ENCODE peak calls at places on chromosomes 6 and 20, in eight cellular contexts. One of them, this sample, is unnamed.

GRCh38 chr6:43790031-43790430 is 20.0 kb downstream of the VEGFA start:
- DNase-seq in left ventricle myocardium inferior: peak; percentile 64
- DNase-seq in heart right ventricle: peak; percentile 49
- DNase-seq in foreskin fibroblast: no peak
- DNase-seq in AG04450: no peak
- DNase-seq in vagina: no peak
- DNase-seq in cardiac fibroblast: peak; percentile 85
- DNase-seq in thoracic aorta: no peak
- DNase-seq in this sample: no peak

GRCh38 chr6:43770417-43771209 is 602 bp downstream of the VEGFA start:
- DNase-seq in heart right ventricle: peak; percentile 82
- DNase-seq in foreskin fibroblast: peak; percentile 75
- DNase-seq in AG04450: no peak
- DNase-seq in vagina: no peak
- DNase-seq in cardiac fibroblast: peak; percentile 71
- DNase-seq in thoracic aorta: no peak
- DNase-seq in left ventricle myocardium inferior: peak; percentile 84
- DNase-seq in this sample: no peak

GRCh38 chr6:114346451-114346850 is 3.6 kb upstream of the HS3ST5 start:
- DNase-seq in AG04450: no peak
- DNase-seq in vagina: no peak
- DNase-seq in heart right ventricle: no peak
- DNase-seq in left ventricle myocardium inferior: no peak
- DNase-seq in foreskin fibroblast: no peak
- DNase-seq in cardiac fibroblast: no peak
- DNase-seq in thoracic aorta: no peak
- DNase-seq in this sample: no peak

GRCh38 chr6:52416629-52417151 is 3.5 kb upstream of the EFHC1 start:
- DNase-seq in left ventricle myocardium inferior: no peak
- DNase-seq in AG04450: no peak
- DNase-seq in foreskin fibroblast: peak; percentile 51
- DNase-seq in thoracic aorta: no peak
- DNase-seq in vagina: no peak
- DNase-seq in cardiac fibroblast: peak; percentile 73
- DNase-seq in heart right ventricle: no peak
- DNase-seq in this sample: peak; percentile 60

GRCh38 chr20:34473262-34473883 is 42.8 kb upstream of the DYNLRB1 start:
- DNase-seq in left ventricle myocardium inferior: peak; percentile 38
- DNase-seq in heart right ventricle: peak; percentile 26
- DNase-seq in AG04450: no peak
- DNase-seq in foreskin fibroblast: peak; percentile 55
- DNase-seq in thoracic aorta: no peak
- DNase-seq in vagina: no peak
- DNase-seq in cardiac fibroblast: peak; percentile 60
- DNase-seq in this sample: no peak

GRCh38 chr6:134634952-134635351 is 314.9 kb downstream of the ALDH8A1 start:
- DNase-seq in heart right ventricle: no peak
- DNase-seq in cardiac fibroblast: no peak
- DNase-seq in AG04450: no peak
- DNase-seq in thoracic aorta: no peak
- DNase-seq in vagina: no peak
- DNase-seq in foreskin fibroblast: no peak
- DNase-seq in left ventricle myocardium inferior: no peak
- DNase-seq in this sample: no peak

GRCh38 chr20:36717657-36718056 is 28.2 kb downstream of the NDRG3 start:
- DNase-seq in vagina: no peak
- DNase-seq in AG04450: no peak
- DNase-seq in left ventricle myocardium inferior: no peak
- DNase-seq in thoracic aorta: no peak
- DNase-seq in foreskin fibroblast: peak; percentile 10
- DNase-seq in cardiac fibroblast: peak; percentile 10
- DNase-seq in heart right ventricle: no peak
- DNase-seq in this sample: no peak

GRCh38 chr20:18632196-18632789 is 44.4 kb downstream of the DTD1 start:
- DNase-seq in cardiac fibroblast: peak; percentile 75
- DNase-seq in vagina: no peak
- DNase-seq in thoracic aorta: no peak
- DNase-seq in heart right ventricle: peak; percentile 57
- DNase-seq in foreskin fibroblast: peak; percentile 53
- DNase-seq in left ventricle myocardium inferior: peak; percentile 44
- DNase-seq in AG04450: peak; percentile 15
- DNase-seq in this sample: peak; percentile 10

GRCh38 chr20:16350465-16350864 is 222.8 kb downstream of the KIF16B start:
- DNase-seq in left ventricle myocardium inferior: no peak
- DNase-seq in AG04450: no peak
- DNase-seq in foreskin fibroblast: peak; percentile 23
- DNase-seq in heart right ventricle: no peak
- DNase-seq in vagina: no peak
- DNase-seq in cardiac fibroblast: no peak
- DNase-seq in thoracic aorta: no peak
- DNase-seq in this sample: no peak

GRCh38 chr20:1392693-1393506 is at the start of gene FKBP1A:
- DNase-seq in thoracic aorta: peak; percentile 52
- DNase-seq in AG04450: peak; percentile 67
- DNase-seq in cardiac fibroblast: peak; percentile 94
- DNase-seq in foreskin fibroblast: peak; percentile 94
- DNase-seq in heart right ventricle: peak; percentile 94
- DNase-seq in vagina: no peak
- DNase-seq in left ventricle myocardium inferior: peak; percentile 91
- DNase-seq in this sample: peak; percentile 70

GRCh38 chr20:4220352-4220751 is 205.0 kb upstream of the RNF24 start:
- DNase-seq in foreskin fibroblast: no peak
- DNase-seq in vagina: no peak
- DNase-seq in heart right ventricle: no peak
- DNase-seq in left ventricle myocardium inferior: no peak
- DNase-seq in thoracic aorta: no peak
- DNase-seq in AG04450: no peak
- DNase-seq in cardiac fibroblast: no peak
- DNase-seq in this sample: no peak

GRCh38 chr6:16764188-16764950 is 3.1 kb upstream of the ATXN1 start:
- DNase-seq in thoracic aorta: no peak
- DNase-seq in cardiac fibroblast: peak; percentile 80
- DNase-seq in AG04450: no peak
- DNase-seq in vagina: no peak
- DNase-seq in foreskin fibroblast: no peak
- DNase-seq in left ventricle myocardium inferior: no peak
- DNase-seq in heart right ventricle: no peak
- DNase-seq in this sample: no peak

GRCh38 chr6:21710908-21711627 is 117.5 kb downstream of the SOX4 start:
- DNase-seq in left ventricle myocardium inferior: no peak
- DNase-seq in AG04450: no peak
- DNase-seq in thoracic aorta: no peak
- DNase-seq in vagina: no peak
- DNase-seq in cardiac fibroblast: no peak
- DNase-seq in heart right ventricle: no peak
- DNase-seq in foreskin fibroblast: no peak
- DNase-seq in this sample: no peak

GRCh38 chr6:148407372-148407771 is 64.7 kb downstream of the SASH1 start:
- DNase-seq in AG04450: peak; percentile 84
- DNase-seq in thoracic aorta: peak; percentile 39
- DNase-seq in heart right ventricle: peak; percentile 32
- DNase-seq in left ventricle myocardium inferior: no peak
- DNase-seq in vagina: no peak
- DNase-seq in foreskin fibroblast: peak; percentile 90
- DNase-seq in cardiac fibroblast: peak; percentile 93
- DNase-seq in this sample: no peak

GRCh38 chr6:25331085-25331685 is 52.0 kb downstream of the CARMIL1 start:
- DNase-seq in AG04450: no peak
- DNase-seq in foreskin fibroblast: peak; percentile 35
- DNase-seq in cardiac fibroblast: no peak
- DNase-seq in vagina: no peak
- DNase-seq in heart right ventricle: no peak
- DNase-seq in left ventricle myocardium inferior: no peak
- DNase-seq in thoracic aorta: no peak
- DNase-seq in this sample: no peak

GRCh38 chr6:74439412-74439811 is 743.4 kb downstream of the CD109 start:
- DNase-seq in cardiac fibroblast: no peak
- DNase-seq in thoracic aorta: no peak
- DNase-seq in AG04450: no peak
- DNase-seq in foreskin fibroblast: no peak
- DNase-seq in vagina: no peak
- DNase-seq in heart right ventricle: no peak
- DNase-seq in left ventricle myocardium inferior: no peak
- DNase-seq in this sample: no peak

GRCh38 chr6:134539865-134540323 is 222.0 kb upstream of the SGK1 start:
- DNase-seq in foreskin fibroblast: no peak
- DNase-seq in AG04450: no peak
- DNase-seq in thoracic aorta: no peak
- DNase-seq in cardiac fibroblast: peak; percentile 75
- DNase-seq in vagina: no peak
- DNase-seq in left ventricle myocardium inferior: no peak
- DNase-seq in heart right ventricle: no peak
- DNase-seq in this sample: no peak

GRCh38 chr6:62400521-62401259 is 114.7 kb upstream of the KHDRBS2 start:
- DNase-seq in cardiac fibroblast: no peak
- DNase-seq in left ventricle myocardium inferior: no peak
- DNase-seq in heart right ventricle: no peak
- DNase-seq in thoracic aorta: no peak
- DNase-seq in vagina: no peak
- DNase-seq in AG04450: no peak
- DNase-seq in foreskin fibroblast: no peak
- DNase-seq in this sample: no peak

GRCh38 chr20:63699466-63700198 is 3.2 kb downstream of the TNFRSF6B start:
- DNase-seq in cardiac fibroblast: no peak
- DNase-seq in left ventricle myocardium inferior: no peak
- DNase-seq in foreskin fibroblast: no peak
- DNase-seq in vagina: no peak
- DNase-seq in thoracic aorta: no peak
- DNase-seq in heart right ventricle: no peak
- DNase-seq in AG04450: no peak
- DNase-seq in this sample: no peak

GRCh38 chr20:58712823-58713731 is 20.5 kb downstream of the NPEPL1 start:
- DNase-seq in foreskin fibroblast: no peak
- DNase-seq in heart right ventricle: no peak
- DNase-seq in thoracic aorta: no peak
- DNase-seq in vagina: peak; percentile 92
- DNase-seq in cardiac fibroblast: no peak
- DNase-seq in left ventricle myocardium inferior: peak; percentile 6
- DNase-seq in AG04450: no peak
- DNase-seq in this sample: no peak

GRCh38 chr20:44736170-44737021 is 9.3 kb upstream of the KCNK15 start:
- DNase-seq in heart right ventricle: no peak
- DNase-seq in foreskin fibroblast: peak; percentile 73
- DNase-seq in cardiac fibroblast: peak; percentile 90
- DNase-seq in left ventricle myocardium inferior: no peak
- DNase-seq in vagina: no peak
- DNase-seq in AG04450: no peak
- DNase-seq in thoracic aorta: no peak
- DNase-seq in this sample: peak; percentile 29
- TF ChIP-seq CTCF in heart right ventricle: peak; percentile 14
- TF ChIP-seq CTCF in foreskin fibroblast: no peak
- TF ChIP-seq CTCF in cardiac fibroblast: peak; percentile 5
- TF ChIP-seq CTCF in left ventricle myocardium inferior: no peak
- TF ChIP-seq CTCF in vagina: no peak
- TF ChIP-seq CTCF in AG04450: no peak
- TF ChIP-seq CTCF in thoracic aorta: no peak
- TF ChIP-seq CTCF in this sample: no peak

GRCh38 chr20:11604339-11604738 is 313.4 kb upstream of the BTBD3 start:
- DNase-seq in vagina: no peak
- DNase-seq in cardiac fibroblast: no peak
- DNase-seq in left ventricle myocardium inferior: no peak
- DNase-seq in AG04450: no peak
- DNase-seq in foreskin fibroblast: no peak
- DNase-seq in heart right ventricle: no peak
- DNase-seq in thoracic aorta: no peak
- DNase-seq in this sample: no peak

GRCh38 chr20:11607047-11607446 is 310.6 kb upstream of the BTBD3 start:
- DNase-seq in heart right ventricle: no peak
- DNase-seq in AG04450: no peak
- DNase-seq in thoracic aorta: no peak
- DNase-seq in cardiac fibroblast: no peak
- DNase-seq in left ventricle myocardium inferior: no peak
- DNase-seq in foreskin fibroblast: no peak
- DNase-seq in vagina: no peak
- DNase-seq in this sample: no peak

GRCh38 chr20:11608736-11609135 is 309.0 kb upstream of the BTBD3 start:
- DNase-seq in cardiac fibroblast: no peak
- DNase-seq in AG04450: no peak
- DNase-seq in thoracic aorta: no peak
- DNase-seq in left ventricle myocardium inferior: no peak
- DNase-seq in vagina: no peak
- DNase-seq in heart right ventricle: peak; percentile 3
- DNase-seq in foreskin fibroblast: no peak
- DNase-seq in this sample: no peak
- H3K4me3 ChIP-seq in cardiac fibroblast: no peak overlapping the region
- H3K4me3 ChIP-seq in AG04450: no peak overlapping the region
- H3K4me3 ChIP-seq in thoracic aorta: no peak overlapping the region
- H3K4me3 ChIP-seq in left ventricle myocardium inferior: no peak overlapping the region
- H3K4me3 ChIP-seq in vagina: no peak overlapping the region
- H3K4me3 ChIP-seq in heart right ventricle: no peak overlapping the region
- H3K4me3 ChIP-seq in foreskin fibroblast: no peak overlapping the region
- H3K4me3 ChIP-seq in this sample: no peak overlapping the region

GRCh38 chr6:136401749-136402148 is 112.1 kb upstream of the BCLAF1 start:
- DNase-seq in vagina: no peak
- DNase-seq in left ventricle myocardium inferior: no peak
- DNase-seq in heart right ventricle: no peak
- DNase-seq in foreskin fibroblast: peak; percentile 26
- DNase-seq in AG04450: no peak
- DNase-seq in cardiac fibroblast: no peak
- DNase-seq in thoracic aorta: no peak
- DNase-seq in this sample: no peak

DNA sequence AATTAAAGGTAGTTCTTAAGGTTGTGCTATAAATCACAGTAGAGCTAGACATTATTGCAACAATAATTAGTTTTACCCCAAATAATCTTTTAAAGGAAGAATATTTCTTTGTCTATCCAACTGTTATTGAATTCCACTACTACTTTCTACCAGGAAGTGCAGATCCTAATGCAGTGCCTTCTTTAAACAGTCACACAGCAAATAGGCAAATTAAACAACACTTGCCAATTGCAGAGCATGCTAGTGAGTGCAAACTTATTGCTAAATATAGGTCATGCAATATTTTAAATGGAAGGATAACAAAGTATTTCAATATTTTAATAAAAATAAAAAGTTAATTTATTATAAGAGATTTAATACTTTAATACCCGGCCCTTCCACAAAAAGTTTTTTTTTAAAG is 107.3 kb upstream of the BCLAF1 start:
- DNase-seq in left ventricle myocardium inferior: no peak
- DNase-seq in heart right ventricle: no peak
- DNase-seq in AG04450: no peak
- DNase-seq in thoracic aorta: no peak
- DNase-seq in cardiac fibroblast: no peak
- DNase-seq in foreskin fibroblast: no peak
- DNase-seq in vagina: no peak
- DNase-seq in this sample: no peak
- TF ChIP-seq CTCF in left ventricle myocardium inferior: no peak
- TF ChIP-seq CTCF in heart right ventricle: no peak
- TF ChIP-seq CTCF in AG04450: no peak
- TF ChIP-seq CTCF in thoracic aorta: no peak
- TF ChIP-seq CTCF in cardiac fibroblast: no peak
- TF ChIP-seq CTCF in foreskin fibroblast: no peak
- TF ChIP-seq CTCF in vagina: no peak
- TF ChIP-seq CTCF in this sample: no peak

DNA sequence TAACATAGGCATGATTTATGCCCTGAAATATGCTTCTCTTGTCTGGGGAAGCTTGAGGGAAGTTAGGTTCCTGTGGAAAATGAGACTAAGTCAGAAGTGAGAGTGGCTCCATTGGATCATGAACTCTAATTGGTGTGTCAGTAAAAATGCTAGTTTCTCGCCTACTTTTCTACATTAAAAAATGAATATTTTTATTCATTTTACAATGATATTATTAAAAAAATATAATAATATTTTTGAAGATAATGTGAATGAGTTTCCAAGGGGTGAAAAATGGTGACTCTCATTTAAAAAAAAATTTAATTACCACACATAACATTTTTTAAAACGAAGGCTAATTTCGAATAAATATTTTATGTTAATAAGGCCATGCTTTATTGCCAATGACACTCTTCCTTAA is 84.2 kb downstream of the HIVEP1 start:
- DNase-seq in left ventricle myocardium inferior: no peak
- DNase-seq in cardiac fibroblast: no peak
- DNase-seq in foreskin fibroblast: no peak
- DNase-seq in thoracic aorta: no peak
- DNase-seq in vagina: no peak
- DNase-seq in AG04450: no peak
- DNase-seq in heart right ventricle: no peak
- DNase-seq in this sample: no peak
- H3K4me3 ChIP-seq in left ventricle myocardium inferior: no peak overlapping the region
- H3K4me3 ChIP-seq in cardiac fibroblast: no peak overlapping the region
- H3K4me3 ChIP-seq in foreskin fibroblast: no peak overlapping the region
- H3K4me3 ChIP-seq in thoracic aorta: no peak overlapping the region
- H3K4me3 ChIP-seq in vagina: no peak overlapping the region
- H3K4me3 ChIP-seq in AG04450: no peak overlapping the region
- H3K4me3 ChIP-seq in heart right ventricle: no peak overlapping the region
- H3K4me3 ChIP-seq in this sample: no peak overlapping the region

This sample was measured in GM12864.